ENCODE peak calls at places on chromosomes 4 and X, in nine cellular contexts. E is Caki2; A is LNCaP clone FGC; T is coronary artery; G is CD4-positive, alpha-beta T cell; K is GM03348; Z is EH; H is D341Med; O is A172. D is an unnamed sample.

GRCh38 chr4:57156242-57156990 is 46.2 kb upstream of the IGFBP7 start:
- DNase-seq in E (no peak), A (no peak), T (no peak), G (no peak), K (no peak), Z (peak), H (no peak), O (peak), D (peak)

GRCh38 chr4:10582059-10582686 is 102.4 kb downstream of the CLNK start:
- DNase-seq in E (peak), A (peak), T (no peak), G (no peak), K (peak), Z (peak), H (peak), O (peak), D (peak)

GRCh38 chrX:23883737-23884354 is 23.9 kb downstream of the APOO start:
- DNase-seq in E (peak), A (no peak), T (no peak), G (no peak), K (peak), Z (peak), H (no peak), O (peak), D (peak)

GRCh38 chr4:128635141-128635911 is 174.2 kb upstream of the JADE1 start:
- DNase-seq in E (no peak), A (peak), T (peak), G (no peak), K (no peak), Z (peak), H (no peak), O (peak), D (no peak)

GRCh38 chr4:17336524-17336941 is 175.4 kb downstream of the QDPR start:
- DNase-seq in E (no peak), A (no peak), T (no peak), G (peak), K (no peak), Z (no peak), H (no peak), O (no peak), D (no peak)

GRCh38 chr4:168551945-168552695 is 55.3 kb downstream of the PALLD start:
- DNase-seq in E (no peak), A (no peak), T (no peak), G (no peak), K (no peak), Z (peak), H (peak), O (peak), D (no peak)

GRCh38 chr4:122542411-122543236 is 78.2 kb downstream of the IL21 start:
- DNase-seq in E (no peak), A (no peak), T (no peak), G (no peak), K (peak), Z (peak), H (no peak), O (no peak), D (peak)

GRCh38 chrX:110992611-110993010 is 103.4 kb upstream of the PAK3 start:
- DNase-seq in E (peak), A (no peak), T (no peak), G (no peak), K (peak), Z (peak), H (peak), O (peak), D (no peak)

GRCh38 chrX:136250191-136251041 is 784 bp downstream of the MAP7D3 start:
- DNase-seq in E (peak), A (no peak), T (no peak), G (peak), K (peak), Z (peak), H (peak), O (no peak), D (peak)

GRCh38 chr4:110787109-110787508 is 164.2 kb upstream of the PITX2 start:
- DNase-seq in E (no peak), A (no peak), T (no peak), G (no peak), K (no peak), Z (peak), H (no peak), O (no peak), D (no peak)

GRCh38 chr4:76745264-76745663 is 152.7 kb downstream of the SOWAHB start:
- DNase-seq in E (no peak), A (no peak), T (no peak), G (no peak), K (no peak), Z (peak), H (no peak), O (no peak), D (no peak)

GRCh38 chr4:176999943-177000543 is 207.3 kb upstream of the VEGFC start:
- DNase-seq in E (no peak), A (no peak), T (no peak), G (no peak), K (no peak), Z (no peak), H (no peak), O (peak), D (no peak)

GRCh38 chr4:102114118-102114630 is 231.1 kb downstream of the SLC39A8 start:
- DNase-seq in E (no peak), A (no peak), T (no peak), G (no peak), K (no peak), Z (peak), H (no peak), O (no peak), D (no peak)

GRCh38 chr4:150039790-150040189 is 38.5 kb upstream of the DCLK2 start:
- DNase-seq in E (peak), A (no peak), T (no peak), G (no peak), K (no peak), Z (no peak), H (no peak), O (no peak), D (no peak)

GRCh38 chr4:158131037-158131436 is 41.8 kb downstream of the GASK1B start:
- DNase-seq in E (no peak), A (no peak), T (no peak), G (no peak), K (peak), Z (peak), H (no peak), O (no peak), D (peak)

GRCh38 chrX:129842510-129843208 is 1.0 kb downstream of the ZDHHC9 start:
- DNase-seq in E (no peak), A (peak), T (no peak), G (no peak), K (peak), Z (peak), H (no peak), O (no peak), D (peak)

GRCh38 chr4:38310446-38311043 is 350.3 kb downstream of the PTTG2 start:
- DNase-seq in E (no peak), A (no peak), T (no peak), G (peak), K (no peak), Z (no peak), H (no peak), O (no peak), D (no peak)

GRCh38 chr4:8705161-8706145 is 112.9 kb downstream of the CPZ start:
- DNase-seq in E (no peak), A (no peak), T (peak), G (no peak), K (no peak), Z (no peak), H (no peak), O (no peak), D (no peak)

GRCh38 chrX:110145854-110146253 is 142.9 kb downstream of the TMEM164 start:
- DNase-seq in E (no peak), A (no peak), T (no peak), G (no peak), K (peak), Z (peak), H (no peak), O (peak), D (no peak)

GRCh38 chr4:151576627-151577026 is 167.7 kb downstream of the FHIP1A start:
- DNase-seq in E (no peak), A (no peak), T (no peak), G (no peak), K (no peak), Z (no peak), H (no peak), O (no peak), D (no peak)

GRCh38 chr4:86117781-86118302 is 242.0 kb downstream of the MAPK10 start:
- DNase-seq in E (no peak), A (no peak), T (no peak), G (no peak), K (peak), Z (peak), H (no peak), O (no peak), D (peak)

GRCh38 chr4:94332983-94333590 is 9.5 kb downstream of the HPGDS start:
- DNase-seq in E (no peak), A (no peak), T (no peak), G (no peak), K (no peak), Z (peak), H (no peak), O (no peak), D (peak)

GRCh38 chrX:43969504-43970501 is 3.4 kb downstream of the NDP start:
- DNase-seq in E (no peak), A (no peak), T (no peak), G (no peak), K (peak), Z (peak), H (no peak), O (peak), D (peak)

GRCh38 chrX:119758682-119759332 is 419 bp downstream of the SOWAHD start:
- DNase-seq in E (no peak), A (no peak), T (no peak), G (peak), K (peak), Z (peak), H (peak), O (no peak), D (no peak)

GRCh38 chr4:42396361-42397255 is 680 bp upstream of the SHISA3 start:
- DNase-seq in E (no peak), A (no peak), T (no peak), G (no peak), K (no peak), Z (no peak), H (no peak), O (no peak), D (no peak)

GRCh38 chr4:5887361-5888221 is 5.3 kb downstream of the CRMP1 start:
- DNase-seq in E (no peak), A (no peak), T (no peak), G (no peak), K (no peak), Z (no peak), H (peak), O (peak), D (no peak)

GRCh38 chr4:8215001-8215427 is 15.9 kb downstream of the SH3TC1 start:
- DNase-seq in E (no peak), A (peak), T (no peak), G (no peak), K (peak), Z (peak), H (no peak), O (peak), D (peak)

GRCh38 chrX:107559506-107559905 is 68.8 kb upstream of the PRPS1 start:
- DNase-seq in E (no peak), A (no peak), T (no peak), G (no peak), K (no peak), Z (peak), H (no peak), O (no peak), D (no peak)

GRCh38 chr4:87679449-87680169 is 29.5 kb downstream of the DMP1 start:
- DNase-seq in E (peak), A (no peak), T (no peak), G (peak), K (peak), Z (peak), H (peak), O (peak), D (peak)

GRCh38 chr4:119833611-119834010 is 205.0 kb upstream of the PDE5A start:
- DNase-seq in E (no peak), A (no peak), T (no peak), G (no peak), K (no peak), Z (peak), H (no peak), O (no peak), D (no peak)

GRCh38 chr4:168796362-168797106 is 213.5 kb downstream of the CBR4 start:
- DNase-seq in E (peak), A (peak), T (peak), G (no peak), K (peak), Z (peak), H (no peak), O (peak), D (peak)

GRCh38 chr4:54539500-54540029 is 118.2 kb upstream of the KIT start:
- DNase-seq in E (peak), A (no peak), T (no peak), G (no peak), K (peak), Z (peak), H (peak), O (peak), D (peak)

GRCh38 chrX:3504916-3505315 is 158.5 kb upstream of the MXRA5 start:
- DNase-seq in E (no peak), A (no peak), T (no peak), G (no peak), K (no peak), Z (peak), H (no peak), O (no peak), D (no peak)

D was measured in HFFc6.